ENCODE peak calls at places on chromosomes 4 and X, in five cellular contexts. U is uterus, H is GM12878, Q is heart left ventricle, C is tibial nerve. J is an unnamed sample.

GRCh38 chr4:165873298-165874071 is 448 bp downstream of the TLL1 start:
- DNase-seq in U (no peak), H (no peak), Q (peak; percentile 29), C (no peak), J (no peak)

GRCh38 chr4:140237616-140238352 is 83.8 kb upstream of the MAML3 start:
- DNase-seq in U (peak; percentile 76), H (no peak), Q (peak; percentile 83), C (peak; percentile 70), J (peak; percentile 94)

GRCh38 chrX:151796576-151796975 is 62.0 kb downstream of the CNGA2 start:
- DNase-seq in U (no peak), H (no peak), Q (no peak), C (no peak), J (no peak)

GRCh38 chrX:131745942-131746489 is 202.1 kb downstream of the OR13H1 start:
- DNase-seq in U (no peak), H (peak; percentile 56), Q (no peak), C (no peak), J (no peak)

GRCh38 chr4:158129649-158130048 is 43.2 kb downstream of the GASK1B start:
- DNase-seq in U (no peak), H (no peak), Q (no peak), C (no peak), J (no peak)

GRCh38 chr4:167826281-167826680 is 266.1 kb upstream of the ANXA10 start:
- DNase-seq in U (no peak), H (no peak), Q (no peak), C (no peak), J (no peak)

GRCh38 chrX:13685126-13685763 is 3.7 kb upstream of the RAB9A start:
- DNase-seq in U (no peak), H (no peak), Q (no peak), C (no peak), J (no peak)

GRCh38 chr4:53937327-53937726 is 127.1 kb downstream of the CHIC2 start:
- DNase-seq in U (no peak), H (no peak), Q (no peak), C (no peak), J (no peak)

GRCh38 chr4:183455431-183456145 is 11.2 kb downstream of the CDKN2AIP start:
- DNase-seq in U (no peak), H (no peak), Q (no peak), C (no peak), J (no peak)

GRCh38 chrX:153967536-153968214 is 3.9 kb downstream of the HCFC1 start:
- DNase-seq in U (no peak), H (no peak), Q (peak; percentile 23), C (no peak), J (no peak)
- H3K4me3 ChIP-seq in U (no peak overlapping the region), H (peak overlapping the region; percentile 80), Q (no peak overlapping the region), C (no peak overlapping the region), J (no peak overlapping the region)

DNA sequence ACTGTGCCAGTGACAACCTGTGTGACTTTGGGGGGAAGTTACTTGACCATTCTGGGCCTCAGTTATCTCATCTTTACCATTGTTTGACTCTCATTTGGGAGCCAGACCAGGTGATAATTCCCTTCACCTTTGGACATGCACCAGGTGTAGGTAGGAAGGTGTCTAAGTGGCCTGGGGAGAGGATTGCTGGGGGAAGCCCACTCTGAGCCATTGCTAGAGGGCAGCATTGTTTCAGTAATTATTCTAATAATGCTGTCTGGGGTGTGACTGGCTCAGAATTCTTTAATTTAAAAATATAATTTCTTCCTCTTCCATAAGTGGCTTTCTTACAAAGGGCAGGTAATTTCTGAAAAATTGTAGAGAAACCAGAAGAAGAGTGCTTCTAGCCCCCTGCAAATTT is 104.3 kb downstream of the RTL9 start:
- DNase-seq in U (no peak), H (no peak), Q (no peak), C (no peak), J (no peak)
- TF ChIP-seq CTCF in U (no peak), H (no peak), Q (peak; percentile 12), C (peak; percentile 7), J (no peak)

DNA sequence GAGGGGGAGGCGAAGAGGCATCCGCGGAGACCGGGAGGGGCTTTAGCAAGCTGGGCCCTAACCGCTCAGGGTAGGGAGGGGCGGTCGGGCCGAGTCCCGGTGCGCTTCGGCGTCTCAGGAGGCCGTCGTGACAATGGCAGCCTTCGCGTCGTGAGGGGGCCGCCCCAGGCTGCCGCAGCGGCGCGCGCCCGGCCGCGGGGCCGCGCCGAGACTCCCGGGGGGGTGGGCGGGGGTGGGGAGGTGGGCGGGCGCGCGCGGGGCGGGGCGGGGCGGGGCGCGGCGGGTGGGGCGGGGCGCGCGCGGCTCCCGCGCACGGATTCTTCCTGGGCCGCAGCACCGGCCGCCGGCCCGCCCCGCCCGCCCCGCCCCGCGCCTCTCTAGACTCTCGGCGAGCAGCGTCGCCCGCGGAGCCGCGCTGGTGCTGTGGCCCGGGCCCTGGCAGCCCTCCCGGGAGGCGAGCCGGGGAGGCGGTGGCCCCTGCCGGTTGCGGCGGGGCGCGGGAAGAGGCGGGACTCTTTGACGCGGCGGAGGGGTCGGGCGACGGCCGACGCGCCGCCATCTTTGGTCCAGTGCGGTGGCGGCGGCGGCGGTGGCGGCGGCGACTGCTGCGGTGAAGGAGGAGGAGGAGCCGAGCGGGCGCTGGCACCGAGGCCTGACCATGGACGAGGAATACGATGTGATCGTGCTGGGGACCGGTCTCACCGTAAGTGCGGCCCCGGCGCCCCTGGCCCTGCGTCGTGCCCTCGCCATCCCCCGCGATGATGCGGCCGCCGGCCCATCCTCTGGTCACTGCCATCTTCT is at the start of gene GDI1:
- DNase-seq in U (peak; percentile 56), H (no peak), Q (peak; percentile 61), C (no peak), J (no peak)
- TF ChIP-seq POLR2A in U (peak; percentile 63), H (peak; percentile 69), Q (no peak), C (peak; percentile 15), J (no peak)

DNA sequence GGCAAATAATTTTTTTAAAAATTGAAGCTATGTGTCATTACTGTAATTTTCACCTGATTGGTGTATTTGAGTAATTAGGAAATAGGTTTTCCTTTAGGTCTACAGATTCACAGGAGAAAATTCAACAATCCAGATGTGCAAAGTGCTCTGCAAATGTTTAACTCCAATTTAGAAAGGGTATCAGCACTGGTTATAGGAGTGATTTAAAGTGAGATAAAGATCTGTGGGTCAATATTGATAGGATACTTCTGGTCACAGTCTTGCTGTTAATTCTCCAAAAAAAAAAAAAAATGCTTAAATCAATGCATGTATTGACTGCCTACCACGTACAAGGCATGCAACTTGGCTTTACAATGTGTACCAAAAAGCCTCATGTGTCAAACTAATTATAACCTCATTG is 271.3 kb downstream of the PPP3CA start:
- DNase-seq in U (no peak), H (no peak), Q (no peak), C (no peak), J (no peak)
- H3K4me3 ChIP-seq in U (no peak overlapping the region), H (no peak overlapping the region), Q (no peak overlapping the region), C (no peak overlapping the region), J (no peak overlapping the region)

GRCh38 chr4:41044165-41044564 is 170.2 kb downstream of the APBB2 start:
- DNase-seq in U (no peak), H (no peak), Q (no peak), C (no peak), J (no peak)
- TF ChIP-seq CTCF in U (no peak), H (no peak), Q (peak; percentile 10), C (no peak), J (no peak)

J was measured in lower leg skin.